ENCODE peak calls at places on chromosome 21, in four cellular contexts. One of them, this sample, is unnamed.

GRCh38 chr21:27365394-27365793 is 398.5 kb upstream of the ADAMTS5 start:
- DNase-seq in gastrocnemius medialis: no peak
- DNase-seq in pons: no peak
- DNase-seq in D721Med: no peak
- DNase-seq in this sample: peak; percentile 38

GRCh38 chr21:17351766-17352165 is 161.1 kb upstream of the CXADR start:
- DNase-seq in gastrocnemius medialis: no peak
- DNase-seq in pons: no peak
- DNase-seq in D721Med: no peak
- DNase-seq in this sample: no peak

GRCh38 chr21:39971961-39972360 is 104.7 kb downstream of the PCP4 start:
- DNase-seq in gastrocnemius medialis: no peak
- DNase-seq in pons: no peak
- DNase-seq in D721Med: no peak
- DNase-seq in this sample: no peak

GRCh38 chr21:30620522-30620921 is at the start of gene KRTAP20-4:
- DNase-seq in gastrocnemius medialis: no peak
- DNase-seq in pons: no peak
- DNase-seq in D721Med: no peak
- DNase-seq in this sample: no peak

GRCh38 chr21:14942801-14943490 is 121.9 kb downstream of the NRIP1 start:
- DNase-seq in gastrocnemius medialis: no peak
- DNase-seq in pons: no peak
- DNase-seq in D721Med: no peak
- DNase-seq in this sample: no peak

GRCh38 chr21:26593800-26594199 is 20.7 kb upstream of the CYYR1 start:
- DNase-seq in gastrocnemius medialis: no peak
- DNase-seq in pons: no peak
- DNase-seq in D721Med: no peak
- DNase-seq in this sample: no peak

GRCh38 chr21:22201669-22202068 is 1203.5 kb downstream of the NCAM2 start:
- DNase-seq in gastrocnemius medialis: no peak
- DNase-seq in pons: no peak
- DNase-seq in D721Med: no peak
- DNase-seq in this sample: no peak

GRCh38 chr21:45543710-45544448 is 1.6 kb upstream of the SLC19A1 start:
- DNase-seq in gastrocnemius medialis: no peak
- DNase-seq in pons: no peak
- DNase-seq in D721Med: no peak
- DNase-seq in this sample: no peak

GRCh38 chr21:32772281-32773047 is 909 bp upstream of the PAXBP1 start:
- DNase-seq in gastrocnemius medialis: no peak
- DNase-seq in pons: peak; percentile 57
- DNase-seq in D721Med: no peak
- DNase-seq in this sample: peak; percentile 36

GRCh38 chr21:39885119-39885848 is 18.0 kb downstream of the PCP4 start:
- DNase-seq in gastrocnemius medialis: no peak
- DNase-seq in pons: peak; percentile 59
- DNase-seq in D721Med: no peak
- DNase-seq in this sample: no peak

GRCh38 chr21:28230559-28230958 is 762.1 kb downstream of the LTN1 start:
- DNase-seq in gastrocnemius medialis: no peak
- DNase-seq in pons: no peak
- DNase-seq in D721Med: no peak
- DNase-seq in this sample: peak; percentile 46

GRCh38 chr21:15289896-15290841 is 225.4 kb upstream of the NRIP1 start:
- DNase-seq in gastrocnemius medialis: peak; percentile 25
- DNase-seq in pons: peak; percentile 5
- DNase-seq in D721Med: no peak
- DNase-seq in this sample: no peak

GRCh38 chr21:43192501-43193081 is 23.8 kb downstream of the CRYAA start:
- DNase-seq in gastrocnemius medialis: no peak
- DNase-seq in pons: peak; percentile 7
- DNase-seq in D721Med: no peak
- DNase-seq in this sample: no peak

GRCh38 chr21:45292399-45293213 is 4.9 kb upstream of the POFUT2 start:
- DNase-seq in gastrocnemius medialis: peak; percentile 56
- DNase-seq in pons: peak; percentile 84
- DNase-seq in D721Med: peak; percentile 84
- DNase-seq in this sample: peak; percentile 90

GRCh38 chr21:25449950-25450349 is 157.3 kb downstream of the MRPL39 start:
- DNase-seq in gastrocnemius medialis: no peak
- DNase-seq in pons: no peak
- DNase-seq in D721Med: no peak
- DNase-seq in this sample: no peak